ENCODE peak calls at places on chromosomes 6 and 20, in four cellular contexts. E, D, P and N are unnamed samples.

GRCh38 chr6:31771992-31772358 is 5.2 kb downstream of the VWA7 start:
- DNase-seq in D (no peak), E (peak; percentile 37), P (no peak), N (no peak)

GRCh38 chr20:20887593-20888272 is 175.3 kb upstream of the RALGAPA2 start:
- DNase-seq in D (no peak), P (no peak), E (no peak), N (no peak)

GRCh38 chr6:73180076-73180717 is 45.1 kb downstream of the KHDC1L start:
- DNase-seq in D (no peak), P (no peak), E (no peak), N (no peak)

GRCh38 chr6:109318328-109318876 is 63.9 kb downstream of the CD164 start:
- DNase-seq in P (no peak), E (no peak), D (no peak), N (no peak)

GRCh38 chr6:34143884-34144580 is 1.9 kb downstream of the GRM4 start:
- DNase-seq in P (no peak), D (no peak), E (peak; percentile 32), N (peak; percentile 59)

GRCh38 chr20:13302647-13303425 is 81.8 kb downstream of the ISM1 start:
- DNase-seq in D (no peak), E (no peak), P (no peak), N (no peak)

GRCh38 chr20:33059136-33059535 is 5.4 kb downstream of the BPIFB3 start:
- DNase-seq in D (no peak), P (no peak), E (no peak), N (no peak)

GRCh38 chr6:23175391-23175790 is 606.0 kb downstream of the HDGFL1 start:
- DNase-seq in E (no peak), P (no peak), D (no peak), N (no peak)

GRCh38 chr6:83615025-83615999 is 93.6 kb downstream of the SNAP91 start:
- DNase-seq in P (no peak), E (peak; percentile 27), D (no peak), N (peak; percentile 7)

GRCh38 chr6:77457720-77458349 is 5.5 kb downstream of the HTR1B start:
- DNase-seq in D (peak; percentile 63), E (peak; percentile 57), P (no peak), N (no peak)

GRCh38 chr6:98824163-98824906 is 10.0 kb upstream of the POU3F2 start:
- DNase-seq in E (peak; percentile 8), D (no peak), P (no peak), N (no peak)

DNA sequence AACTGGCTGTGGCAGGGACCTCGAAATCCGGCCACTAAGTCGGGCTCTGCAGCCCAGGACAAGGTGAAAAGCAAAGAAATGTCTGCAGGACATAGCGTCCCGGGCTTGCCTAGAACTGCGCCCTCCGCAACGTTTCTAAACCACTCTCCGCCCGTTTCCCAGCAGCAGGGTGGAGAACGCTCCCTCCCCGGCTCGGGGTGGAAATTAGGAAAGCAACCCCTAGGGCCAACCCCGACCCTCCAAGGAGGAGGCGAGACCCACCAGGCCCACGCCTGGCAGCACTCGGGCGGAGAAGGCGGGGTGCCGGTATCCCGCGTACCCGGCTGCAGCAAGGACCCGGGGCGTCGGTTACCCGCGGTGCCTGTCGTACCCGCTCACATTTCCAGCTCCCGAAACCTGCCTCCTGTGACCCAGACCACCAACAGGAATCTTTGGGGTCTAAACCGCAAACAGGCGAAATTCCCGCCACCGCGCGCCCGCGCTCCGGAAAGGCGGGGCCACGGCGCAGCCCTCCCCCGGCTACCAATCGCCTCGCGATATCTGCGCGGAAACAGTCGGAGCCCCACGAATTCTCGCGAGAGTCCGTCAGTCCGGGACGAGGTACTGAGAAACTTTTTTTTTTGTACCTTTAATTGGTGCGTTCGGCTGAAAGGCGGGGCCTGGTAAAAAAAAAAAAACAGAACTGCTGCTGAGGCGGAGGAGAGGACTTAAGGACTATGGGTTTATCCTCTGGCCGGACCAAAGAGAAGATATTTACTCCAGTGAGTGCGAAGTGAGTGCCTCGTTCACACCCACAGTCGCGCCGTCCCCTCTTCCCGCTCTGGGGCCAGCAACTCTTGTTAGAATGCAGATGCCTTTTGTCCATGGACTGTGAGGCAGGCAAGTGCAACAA is at the start of gene MMS22L:
- DNase-seq in E (peak; percentile 97), P (peak; percentile 93), D (peak; percentile 95), N (peak; percentile 69)
- TF ChIP-seq POLR2A in E (peak; percentile 73), P (no peak), D (no peak), N (peak; percentile 55)

DNA sequence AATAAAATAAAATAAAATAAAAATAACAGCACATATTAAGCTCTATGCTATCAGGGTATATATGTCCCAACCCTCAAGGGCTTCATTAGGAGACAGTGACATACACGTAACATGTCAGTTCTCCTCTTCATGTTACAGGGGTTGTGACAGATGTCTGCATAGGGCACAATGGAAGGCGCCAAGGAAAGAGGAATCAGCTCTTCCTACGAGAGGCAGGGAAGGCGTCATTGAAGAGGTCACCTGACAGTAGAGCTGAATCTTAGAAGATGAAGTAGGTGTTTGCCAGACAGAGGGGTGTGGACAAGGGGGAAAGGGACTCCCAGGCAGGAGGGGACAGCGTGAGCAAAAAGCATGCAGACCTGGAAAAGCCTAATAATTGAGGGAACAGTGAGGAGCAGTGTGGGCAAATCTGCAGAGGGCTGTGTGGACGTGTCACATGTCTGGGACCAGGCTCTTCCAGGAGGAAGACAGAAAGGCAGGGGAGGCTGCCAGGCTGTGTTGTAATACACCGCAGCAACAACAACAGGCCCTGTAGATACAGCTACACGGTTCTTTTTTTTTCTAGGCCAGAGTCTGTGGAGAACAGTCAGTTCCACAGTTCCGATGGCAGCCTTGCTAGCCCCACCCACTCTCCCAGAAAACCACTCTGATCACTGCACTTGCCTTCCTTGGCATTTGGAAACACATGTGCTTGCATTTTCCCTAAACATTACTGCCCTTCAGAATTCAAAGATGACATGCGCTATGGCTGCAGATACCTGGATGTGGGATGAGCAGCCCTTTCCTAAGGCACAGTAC is 2.5 kb upstream of the FKBP5 start:
- DNase-seq in D (peak; percentile 95), P (peak; percentile 78), E (no peak), N (no peak)
- TF ChIP-seq POLR2A in D (no peak), P (no peak), E (no peak), N (no peak)

GRCh38 chr6:21596379-21597242 is 3.1 kb downstream of the SOX4 start:
- DNase-seq in E (peak; percentile 23), P (peak; percentile 61), D (peak; percentile 67), N (peak; percentile 14)
- TF ChIP-seq POLR2A in E (no peak), P (no peak), D (no peak), N (peak; percentile 40)

GRCh38 chr6:43771210-43771857 is 1.3 kb downstream of the VEGFA start:
- DNase-seq in D (peak; percentile 70), E (peak; percentile 77), P (peak; percentile 78), N (peak; percentile 58)

GRCh38 chr6:43770417-43771209 is 602 bp downstream of the VEGFA start:
- DNase-seq in D (peak; percentile 63), E (peak; percentile 78), P (peak; percentile 64), N (peak; percentile 58)

GRCh38 chr6:43768983-43769525 is 957 bp upstream of the VEGFA start:
- DNase-seq in P (no peak), E (no peak), D (peak; percentile 86), N (no peak)

GRCh38 chr6:43768506-43768860 is 1.5 kb upstream of the VEGFA start:
- DNase-seq in P (no peak), D (no peak), E (no peak), N (no peak)

GRCh38 chr6:43769526-43770416 is at the start of gene VEGFA:
- DNase-seq in D (peak; percentile 91), E (peak; percentile 90), P (peak; percentile 89), N (peak; percentile 96)
- TF ChIP-seq POLR2A in D (peak; percentile 61), E (peak; percentile 97), P (no peak), N (peak; percentile 56)

DNA sequence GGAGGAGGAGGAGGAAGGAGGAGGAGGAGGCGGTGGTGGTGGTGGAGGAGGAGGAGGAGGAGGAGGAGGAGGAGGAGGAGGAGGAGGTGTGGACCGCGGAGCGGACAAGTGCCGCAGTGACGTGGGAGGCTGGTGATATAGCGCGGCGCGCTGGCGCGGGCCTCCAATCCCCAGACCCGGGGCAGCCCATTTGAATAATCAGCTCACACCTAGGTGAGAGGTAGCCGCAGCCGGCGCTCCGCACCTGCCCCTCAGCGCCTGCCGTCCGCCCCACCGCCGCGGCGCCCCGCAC is 204 bp upstream of the FOXA2 start:
- DNase-seq in D (no peak), P (no peak), E (no peak), N (no peak)
- TF ChIP-seq POLR2A in D (no peak), P (no peak), E (no peak), N (no peak)

GRCh38 chr6:35731414-35731735 is 5.5 kb upstream of the ARMC12 start:
- DNase-seq in P (peak; percentile 90), D (peak; percentile 99), E (peak; percentile 89), N (peak; percentile 88)
- TF ChIP-seq POLR2A in P (peak; percentile 36), D (peak; percentile 89), E (peak; percentile 85), N (peak; percentile 58)

DNA sequence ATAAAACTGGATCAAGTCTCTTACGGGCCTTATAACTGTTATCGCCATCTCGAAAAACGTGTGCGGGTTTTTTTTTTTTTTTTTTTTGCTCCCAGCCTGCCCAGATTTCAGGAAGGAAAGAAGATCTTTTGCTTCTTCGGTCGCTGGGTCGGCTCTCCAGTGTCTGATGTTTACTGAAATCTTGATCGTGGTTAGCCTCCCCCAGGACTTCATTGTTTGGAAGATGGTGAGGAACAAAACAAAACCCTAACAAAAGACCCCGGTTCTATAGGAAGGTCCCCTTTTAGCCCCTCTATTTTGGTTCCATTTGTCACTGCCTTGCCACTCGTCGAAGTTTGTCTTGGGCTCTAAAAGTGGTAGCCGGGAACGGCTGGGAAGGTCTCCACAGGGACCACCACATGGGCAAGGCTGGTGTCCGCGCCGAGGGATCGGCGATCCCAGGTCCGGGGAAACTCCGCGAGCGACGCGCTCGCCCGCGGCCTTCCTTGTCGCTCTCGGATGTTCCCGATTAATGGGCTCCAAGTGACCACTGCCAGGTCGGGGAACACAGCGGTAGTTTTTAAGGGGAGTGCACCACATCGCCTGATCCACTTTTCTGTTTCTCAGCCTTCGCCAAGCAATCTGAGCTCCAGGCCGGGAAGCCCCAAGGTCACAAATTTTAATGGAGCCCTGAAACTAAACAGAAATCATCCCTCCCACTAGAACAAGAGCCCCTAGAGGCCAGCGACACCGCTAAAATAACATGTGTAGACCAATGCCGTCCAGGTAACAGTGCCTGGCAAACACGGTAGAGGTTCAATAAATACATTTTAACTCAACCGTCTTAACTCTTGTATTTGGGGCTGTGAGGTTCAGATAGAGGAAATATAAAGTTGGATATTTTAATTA is 27.0 kb downstream of the TRIM27 start:
- DNase-seq in D (peak; percentile 64), E (peak; percentile 83), P (no peak), N (no peak)
- TF ChIP-seq POLR2A in D (peak; percentile 19), E (peak; percentile 1), P (no peak), N (peak; percentile 9)

GRCh38 chr20:22584922-22585785 is 782 bp upstream of the FOXA2 start:
- DNase-seq in D (no peak), E (no peak), P (no peak), N (no peak)
- TF ChIP-seq POLR2A in D (no peak), E (no peak), P (no peak), N (no peak)

GRCh38 chr20:63657937-63658748 is at the start of gene RTEL1:
- DNase-seq in E (peak; percentile 95), P (peak; percentile 91), D (peak; percentile 90), N (peak; percentile 100)
- TF ChIP-seq POLR2A in E (peak; percentile 81), P (peak; percentile 43), D (peak; percentile 60), N (peak; percentile 54)